ENCODE peak calls at places on chromosome 17, in four cellular contexts. Y, W, E and Q are unnamed samples.

GRCh38 chr17:7328840-7329359 is at the start of gene NEURL4:
- DNase-seq in Y (no peak), W (no peak), E (no peak), Q (no peak)

GRCh38 chr17:76039121-76039520 is 12.0 kb upstream of the EVPL start:
- DNase-seq in Y (no peak), W (no peak), E (no peak), Q (no peak)

GRCh38 chr17:73389411-73389810 is 77.6 kb upstream of the CDC42EP4 start:
- DNase-seq in Y (no peak), W (no peak), E (no peak), Q (no peak)

GRCh38 chr17:28335959-28336871 is 654 bp downstream of the TNFAIP1 start:
- DNase-seq in Y (peak), W (no peak), E (no peak), Q (peak)

GRCh38 chr17:57954421-57955182 is 610 bp downstream of the CUEDC1 start:
- DNase-seq in Y (peak), W (no peak), E (no peak), Q (no peak)

GRCh38 chr17:1898332-1898731 is 68.5 kb downstream of the RPA1 start:
- DNase-seq in Y (no peak), W (no peak), E (no peak), Q (no peak)

GRCh38 chr17:15291674-15292361 is 26.7 kb upstream of the PMP22 start:
- DNase-seq in Y (no peak), W (no peak), E (no peak), Q (no peak)

GRCh38 chr17:28515518-28515917 is 9.4 kb downstream of the FOXN1 start:
- DNase-seq in Y (no peak), W (no peak), E (no peak), Q (no peak)

GRCh38 chr17:28372203-28372944 is 880 bp downstream of the SARM1 start:
- DNase-seq in Y (no peak), W (no peak), E (no peak), Q (no peak)

GRCh38 chr17:26731005-26731921 is 562.7 kb upstream of the WSB1 start:
- DNase-seq in Y (no peak), W (no peak), E (no peak), Q (no peak)

GRCh38 chr17:72142614-72143013 is 21.8 kb downstream of the SOX9 start:
- DNase-seq in Y (no peak), W (no peak), E (no peak), Q (no peak)
- TF ChIP-seq EGR1 in Y (no peak), W (no peak), E (no peak), Q (no peak)

GRCh38 chr17:47207143-47208067 is 1.7 kb upstream of the MYL4 start:
- DNase-seq in Y (no peak), W (no peak), E (no peak), Q (no peak)
- H2AFZ ChIP-seq in Y (peak), W (peak), E (peak), Q (no peak)

DNA sequence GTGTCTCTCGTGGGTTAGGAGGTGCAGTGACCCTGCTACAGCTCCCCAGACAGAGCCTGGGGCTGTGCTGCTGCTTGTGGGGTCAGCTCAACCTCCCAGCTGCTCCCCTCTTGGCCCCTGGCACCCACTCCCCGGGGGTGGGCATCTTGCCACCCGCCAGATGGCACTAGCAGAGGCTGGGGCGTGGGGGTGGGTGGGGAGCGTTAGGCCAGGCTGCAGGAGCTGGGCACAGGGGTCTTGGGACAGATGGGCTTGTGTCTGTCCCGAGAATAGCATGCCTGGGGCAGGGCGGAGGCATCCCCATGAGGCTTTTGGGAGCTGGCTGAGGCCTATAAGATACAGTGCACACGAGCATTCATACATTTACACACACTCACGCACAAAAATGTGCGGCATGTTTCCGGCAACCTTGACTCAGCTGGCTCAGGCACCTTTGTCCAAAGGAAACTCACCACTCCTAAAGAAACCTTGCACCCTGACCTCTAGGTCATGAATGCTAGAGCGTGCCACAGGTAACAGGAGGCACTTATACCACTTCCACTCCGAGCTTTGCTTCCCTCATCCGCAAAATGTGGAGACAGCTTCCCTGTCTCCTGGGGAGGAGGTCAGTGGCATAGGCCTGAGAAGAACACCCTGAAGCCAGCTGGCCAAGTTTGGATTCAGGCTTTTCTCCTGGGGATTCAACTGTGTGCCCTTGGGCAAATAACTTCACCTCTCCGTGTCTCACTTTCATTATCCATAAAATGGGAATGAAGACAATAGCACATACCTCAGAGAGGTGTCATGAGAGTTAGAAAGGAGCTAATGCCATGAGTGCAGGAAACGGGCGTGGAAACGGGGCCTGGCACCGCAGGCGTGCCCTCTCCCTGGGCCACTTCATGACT is 78.9 kb upstream of the LHX1 start:
- DNase-seq in Y (no peak), W (no peak), E (no peak), Q (no peak)
- TF ChIP-seq RAD21 in Y (no peak), W (no peak), E (no peak), Q (no peak)

DNA sequence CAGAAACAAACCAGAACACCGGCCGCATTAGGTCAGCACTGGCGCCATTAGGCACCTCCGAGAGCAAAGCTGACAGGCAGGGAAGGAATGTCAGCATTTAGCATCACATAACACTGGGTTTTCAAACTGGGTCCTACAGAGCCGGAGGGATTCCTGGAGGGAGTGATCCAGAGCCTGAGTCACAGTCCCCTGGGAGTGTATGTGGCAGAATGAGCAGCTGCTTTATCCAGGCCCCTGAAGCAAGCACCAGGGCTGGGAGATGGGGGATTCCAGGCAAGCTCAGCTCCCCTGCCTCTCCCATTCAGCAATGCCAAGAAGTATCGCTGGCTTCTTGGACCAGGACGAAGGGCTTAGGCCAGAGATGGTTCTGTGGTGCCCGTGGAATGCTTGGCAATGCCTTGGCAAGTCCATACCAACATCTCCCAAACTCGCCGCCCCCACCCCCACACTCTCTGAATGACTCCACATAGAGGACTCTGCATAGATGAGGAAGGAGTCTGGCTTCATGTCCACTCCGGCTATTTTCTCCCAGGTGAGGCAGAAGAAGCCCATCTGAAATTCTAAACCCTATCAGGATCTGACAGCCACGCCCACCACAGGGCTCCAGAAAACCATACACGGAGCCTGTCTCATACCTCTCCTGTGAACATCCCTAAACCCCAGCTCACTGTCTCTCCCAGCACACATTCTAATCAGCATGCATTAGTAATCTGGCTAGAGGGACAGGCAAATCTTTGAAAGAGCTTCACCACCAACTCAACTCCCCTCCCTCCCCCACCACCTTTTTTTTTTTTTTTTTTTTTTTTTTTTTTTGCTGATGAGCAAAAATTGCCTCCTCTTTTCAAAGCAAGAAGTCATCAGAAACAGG is 20.3 kb downstream of the GAS7 start:
- DNase-seq in Y (no peak), W (peak), E (no peak), Q (no peak)
- TF ChIP-seq EGR1 in Y (no peak), W (no peak), E (no peak), Q (no peak)

DNA sequence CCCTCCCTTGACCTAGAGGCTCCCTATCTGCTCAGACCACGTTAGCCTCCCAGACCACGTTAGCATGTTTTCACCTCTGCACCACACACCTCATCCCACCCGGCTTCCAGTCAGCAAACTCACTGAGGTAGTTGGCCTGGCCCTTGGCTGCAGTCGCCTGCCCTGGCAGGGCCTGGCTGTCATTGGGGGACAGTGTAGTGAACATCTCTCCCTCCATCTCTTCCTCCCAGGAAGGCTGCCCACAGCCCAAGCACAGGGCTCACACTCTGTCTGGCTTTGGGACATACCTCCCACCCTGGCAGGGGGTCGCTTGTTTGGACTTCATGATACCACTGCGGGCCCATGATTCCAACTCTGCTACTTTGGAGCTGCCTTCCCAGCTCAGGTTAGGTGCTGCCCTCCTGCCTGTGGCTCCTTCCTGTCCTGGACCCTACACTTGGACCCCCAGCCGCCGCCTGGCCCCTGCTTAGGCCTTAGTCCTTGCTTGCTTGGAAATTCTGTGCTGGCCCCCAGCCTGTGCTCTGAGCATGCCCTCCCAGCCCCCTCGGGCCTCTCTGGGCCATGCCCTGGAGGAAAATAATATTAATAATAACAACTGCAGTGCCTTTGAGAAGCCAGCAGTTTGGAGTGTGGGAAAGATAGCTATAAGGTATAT is 167.7 kb downstream of the COPRS start:
- DNase-seq in Y (no peak), W (no peak), E (no peak), Q (no peak)
- H2AFZ ChIP-seq in Y (no peak), W (peak), E (no peak), Q (no peak)

GRCh38 chr17:17763734-17764133 is 73.1 kb downstream of the SREBF1 start:
- DNase-seq in Y (no peak), W (no peak), E (no peak), Q (no peak)
- TF ChIP-seq RAD21 in Y (no peak), W (no peak), E (no peak), Q (no peak)

GRCh38 chr17:40707720-40708119 is 4.2 kb upstream of the KRT24 start:
- DNase-seq in Y (no peak), W (no peak), E (no peak), Q (no peak)

GRCh38 chr17:40702271-40702670 is 1.3 kb downstream of the KRT24 start:
- DNase-seq in Y (no peak), W (no peak), E (no peak), Q (no peak)

GRCh38 chr17:40699880-40700279 is 3.7 kb downstream of the KRT24 start:
- DNase-seq in Y (no peak), W (no peak), E (no peak), Q (no peak)

GRCh38 chr17:40705567-40705966 is 2.0 kb upstream of the KRT24 start:
- DNase-seq in Y (no peak), W (no peak), E (no peak), Q (no peak)

DNA sequence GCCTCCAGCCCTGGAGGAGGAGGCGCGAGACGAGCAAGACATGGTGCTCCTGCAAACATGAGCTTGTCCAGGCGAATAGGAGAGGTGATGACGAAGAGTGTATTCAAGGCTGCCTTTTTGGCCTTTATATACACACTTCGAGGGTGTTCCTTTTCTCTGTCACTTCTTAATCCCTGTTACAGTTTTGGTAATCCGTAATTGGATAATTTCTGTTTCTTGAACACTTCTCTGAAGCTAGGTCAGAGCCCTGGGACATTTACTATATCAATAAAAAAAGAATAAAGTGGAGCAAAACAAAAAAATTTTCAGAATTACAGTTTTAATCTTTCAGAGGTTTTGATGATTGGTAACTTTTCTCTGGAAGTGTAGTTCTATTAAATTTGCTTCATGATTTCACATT is at the start of gene KRT24:
- DNase-seq in Y (no peak), W (no peak), E (no peak), Q (no peak)
- TF ChIP-seq EGR1 in Y (no peak), W (no peak), E (no peak), Q (no peak)

GRCh38 chr17:34201767-34202166 is 53.3 kb upstream of the CCL2 start:
- DNase-seq in Y (no peak), W (no peak), E (no peak), Q (no peak)

GRCh38 chr17:34198519-34198918 is 56.6 kb upstream of the CCL2 start:
- DNase-seq in Y (no peak), W (no peak), E (no peak), Q (no peak)

GRCh38 chr17:34201225-34201624 is 53.9 kb upstream of the CCL2 start:
- DNase-seq in Y (no peak), W (no peak), E (no peak), Q (no peak)

GRCh38 chr17:34199932-34200534 is 55.1 kb upstream of the CCL2 start:
- DNase-seq in Y (peak), W (peak), E (peak), Q (peak)

GRCh38 chr17:34199449-34199848 is 55.6 kb upstream of the CCL2 start:
- DNase-seq in Y (no peak), W (no peak), E (no peak), Q (no peak)
- H2AFZ ChIP-seq in Y (no peak), W (no peak), E (no peak), Q (no peak)

GRCh38 chr17:34763727-34764665 is 184.6 kb downstream of the TMEM132E start:
- DNase-seq in Y (no peak), W (no peak), E (no peak), Q (no peak)
- TF ChIP-seq RAD21 in Y (no peak), W (no peak), E (no peak), Q (no peak)

GRCh38 chr17:37400505-37400904 is 6.1 kb downstream of the ACACA start:
- DNase-seq in Y (no peak), W (no peak), E (no peak), Q (no peak)
- TF ChIP-seq EGR1 in Y (no peak), W (no peak), E (no peak), Q (no peak)